ENCODE peak calls at places on chromosome 12, in four cellular contexts. One of them, this sample, is unnamed.

GRCh38 chr12:2138871-2139308 is 86.1 kb downstream of the CACNA1C start:
- DNase-seq in K562: no peak
- DNase-seq in H1: no peak
- DNase-seq in HepG2: no peak
- DNase-seq in this sample: no peak

GRCh38 chr12:117155278-117156060 is 34.8 kb downstream of the FBXO21 start:
- DNase-seq in K562: peak
- DNase-seq in H1: peak
- DNase-seq in HepG2: peak
- DNase-seq in this sample: no peak

GRCh38 chr12:21451529-21451928 is 14.1 kb downstream of the PYROXD1 start:
- DNase-seq in K562: no peak
- DNase-seq in H1: no peak
- DNase-seq in HepG2: no peak
- DNase-seq in this sample: no peak

GRCh38 chr12:110253176-110253575 is 27.9 kb upstream of the ATP2A2 start:
- DNase-seq in K562: no peak
- DNase-seq in H1: no peak
- DNase-seq in HepG2: no peak
- DNase-seq in this sample: no peak

GRCh38 chr12:42742691-42743090 is 153.1 kb upstream of the PRICKLE1 start:
- DNase-seq in K562: no peak
- DNase-seq in H1: no peak
- DNase-seq in HepG2: no peak
- DNase-seq in this sample: no peak

GRCh38 chr12:68612245-68612644 is 1.5 kb downstream of the RAP1B start:
- DNase-seq in K562: peak
- DNase-seq in H1: no peak
- DNase-seq in HepG2: no peak
- DNase-seq in this sample: no peak

GRCh38 chr12:12008232-12008850 is 62.4 kb upstream of the BCL2L14 start:
- DNase-seq in K562: no peak
- DNase-seq in H1: no peak
- DNase-seq in HepG2: no peak
- DNase-seq in this sample: no peak

GRCh38 chr12:92905258-92905810 is 23.8 kb downstream of the EEA1 start:
- DNase-seq in K562: no peak
- DNase-seq in H1: no peak
- DNase-seq in HepG2: no peak
- DNase-seq in this sample: no peak

GRCh38 chr12:104769207-104769606 is 188.9 kb downstream of the SLC41A2 start:
- DNase-seq in K562: no peak
- DNase-seq in H1: no peak
- DNase-seq in HepG2: no peak
- DNase-seq in this sample: no peak

GRCh38 chr12:103865151-103865730 is 24.2 kb upstream of the NT5DC3 start:
- DNase-seq in K562: no peak
- DNase-seq in H1: no peak
- DNase-seq in HepG2: no peak
- DNase-seq in this sample: no peak

GRCh38 chr12:31289443-31289842 is 36.5 kb downstream of the SINHCAF start:
- DNase-seq in K562: no peak
- DNase-seq in H1: no peak
- DNase-seq in HepG2: no peak
- DNase-seq in this sample: no peak

GRCh38 chr12:128637616-128638606 is 185.8 kb downstream of the SLC15A4 start:
- DNase-seq in K562: no peak
- DNase-seq in H1: no peak
- DNase-seq in HepG2: no peak
- DNase-seq in this sample: peak

GRCh38 chr12:25829192-25829591 is 129.3 kb upstream of the RASSF8 start:
- DNase-seq in K562: no peak
- DNase-seq in H1: no peak
- DNase-seq in HepG2: no peak
- DNase-seq in this sample: no peak

GRCh38 chr12:66767454-66768002 is 88.7 kb upstream of the GRIP1 start:
- DNase-seq in K562: no peak
- DNase-seq in H1: no peak
- DNase-seq in HepG2: no peak
- DNase-seq in this sample: no peak

GRCh38 chr12:92735131-92735721 is 32.4 kb downstream of the PLEKHG7 start:
- DNase-seq in K562: no peak
- DNase-seq in H1: no peak
- DNase-seq in HepG2: no peak
- DNase-seq in this sample: no peak

GRCh38 chr12:15364221-15365170 is 42.2 kb downstream of the PTPRO start:
- DNase-seq in K562: no peak
- DNase-seq in H1: no peak
- DNase-seq in HepG2: no peak
- DNase-seq in this sample: no peak

GRCh38 chr12:56299308-56299852 is 750 bp downstream of the CS start:
- DNase-seq in K562: peak
- DNase-seq in H1: no peak
- DNase-seq in HepG2: no peak
- DNase-seq in this sample: no peak

GRCh38 chr12:14284189-14284722 is 81.2 kb upstream of the ATF7IP start:
- DNase-seq in K562: peak
- DNase-seq in H1: no peak
- DNase-seq in HepG2: no peak
- DNase-seq in this sample: peak

GRCh38 chr12:119902084-119902509 is 25.0 kb upstream of the CIT start:
- DNase-seq in K562: peak
- DNase-seq in H1: peak
- DNase-seq in HepG2: peak
- DNase-seq in this sample: peak

GRCh38 chr12:104291867-104292524 is 11.5 kb upstream of the EID3 start:
- DNase-seq in K562: no peak
- DNase-seq in H1: no peak
- DNase-seq in HepG2: no peak
- DNase-seq in this sample: no peak

GRCh38 chr12:120252071-120252906 is 13.2 kb downstream of the PXN start:
- DNase-seq in K562: no peak
- DNase-seq in H1: no peak
- DNase-seq in HepG2: no peak
- DNase-seq in this sample: no peak

GRCh38 chr12:41923351-41923750 is 221.3 kb downstream of the GXYLT1 start:
- DNase-seq in K562: no peak
- DNase-seq in H1: no peak
- DNase-seq in HepG2: no peak
- DNase-seq in this sample: no peak

GRCh38 chr12:113262710-113263109 is 41.4 kb downstream of the TPCN1 start:
- DNase-seq in K562: no peak
- DNase-seq in H1: no peak
- DNase-seq in HepG2: no peak
- DNase-seq in this sample: no peak

GRCh38 chr12:54395545-54395944 is 11.0 kb upstream of the ZNF385A start:
- DNase-seq in K562: no peak
- DNase-seq in H1: no peak
- DNase-seq in HepG2: no peak
- DNase-seq in this sample: no peak

GRCh38 chr12:80593766-80594165 is 113.7 kb upstream of the MYF6 start:
- DNase-seq in K562: no peak
- DNase-seq in H1: no peak
- DNase-seq in HepG2: no peak
- DNase-seq in this sample: no peak

GRCh38 chr12:129540249-129540648 is 363.6 kb downstream of the TMEM132D start:
- DNase-seq in K562: no peak
- DNase-seq in H1: no peak
- DNase-seq in HepG2: no peak
- DNase-seq in this sample: no peak

GRCh38 chr12:52857500-52857899 is 8.7 kb upstream of the KRT78 start:
- DNase-seq in K562: no peak
- DNase-seq in H1: no peak
- DNase-seq in HepG2: no peak
- DNase-seq in this sample: no peak

GRCh38 chr12:88052686-88053085 is 23.5 kb upstream of the C12orf50 start:
- DNase-seq in K562: peak
- DNase-seq in H1: no peak
- DNase-seq in HepG2: peak
- DNase-seq in this sample: no peak

GRCh38 chr12:123762715-123763052 is 583 bp downstream of the DNAH10 start:
- DNase-seq in K562: no peak
- DNase-seq in H1: no peak
- DNase-seq in HepG2: no peak
- DNase-seq in this sample: no peak

GRCh38 chr12:48072266-48072665 is 33.6 kb downstream of the SENP1 start:
- DNase-seq in K562: no peak
- DNase-seq in H1: no peak
- DNase-seq in HepG2: no peak
- DNase-seq in this sample: no peak

GRCh38 chr12:116152268-116152667 is 125.2 kb downstream of the MED13L start:
- DNase-seq in K562: no peak
- DNase-seq in H1: no peak
- DNase-seq in HepG2: no peak
- DNase-seq in this sample: no peak

GRCh38 chr12:48263617-48264016 is 60.5 kb upstream of the OR10AD1 start:
- DNase-seq in K562: no peak
- DNase-seq in H1: no peak
- DNase-seq in HepG2: no peak
- DNase-seq in this sample: no peak

GRCh38 chr12:83465632-83466031 is 778.9 kb downstream of the TMTC2 start:
- DNase-seq in K562: no peak
- DNase-seq in H1: no peak
- DNase-seq in HepG2: no peak
- DNase-seq in this sample: no peak

GRCh38 chr12:104317538-104318210 is 14.1 kb downstream of the EID3 start:
- DNase-seq in K562: no peak
- DNase-seq in H1: no peak
- DNase-seq in HepG2: no peak
- DNase-seq in this sample: no peak

DNA sequence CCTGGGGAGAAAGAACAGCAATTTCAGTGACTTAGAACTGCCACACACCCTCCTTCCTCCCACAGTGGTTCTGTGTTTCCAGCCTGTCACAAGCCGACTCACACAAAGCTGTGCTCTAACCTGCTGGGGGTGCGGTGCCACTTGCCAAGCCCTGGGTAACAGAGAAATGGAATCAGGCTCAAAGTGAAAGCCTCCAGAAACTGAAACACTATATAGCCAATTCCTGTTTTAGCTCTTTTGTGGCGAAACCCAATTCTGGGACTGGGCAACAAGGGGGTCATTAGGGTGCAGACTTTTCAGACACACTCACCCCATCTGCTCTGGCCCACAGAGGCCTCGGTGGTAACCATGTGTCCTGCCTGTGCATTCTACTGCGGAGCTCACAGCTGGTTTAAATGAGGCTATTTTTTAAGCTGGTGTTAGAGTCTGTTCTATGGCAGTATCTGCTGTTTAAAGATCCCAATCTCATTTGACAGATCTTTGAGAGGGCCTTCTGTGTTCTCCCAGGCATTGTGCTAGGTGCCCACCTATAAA is 15.2 kb upstream of the ACTR6 start:
- DNase-seq in K562: no peak
- DNase-seq in H1: no peak
- DNase-seq in HepG2: no peak
- DNase-seq in this sample: peak
- TF ChIP-seq MAX in K562: no peak
- TF ChIP-seq MAX in H1: no peak
- TF ChIP-seq MAX in HepG2: no peak
- TF ChIP-seq MAX in this sample: no peak

GRCh38 chr12:6921539-6921938 is 6.2 kb upstream of the ATN1 start:
- DNase-seq in K562: no peak
- DNase-seq in H1: no peak
- DNase-seq in HepG2: no peak
- DNase-seq in this sample: no peak
- TF ChIP-seq CBX5 in K562: no peak
- TF ChIP-seq CBX5 in H1: no peak
- TF ChIP-seq CBX5 in HepG2: no peak
- TF ChIP-seq CBX5 in this sample: no peak

DNA sequence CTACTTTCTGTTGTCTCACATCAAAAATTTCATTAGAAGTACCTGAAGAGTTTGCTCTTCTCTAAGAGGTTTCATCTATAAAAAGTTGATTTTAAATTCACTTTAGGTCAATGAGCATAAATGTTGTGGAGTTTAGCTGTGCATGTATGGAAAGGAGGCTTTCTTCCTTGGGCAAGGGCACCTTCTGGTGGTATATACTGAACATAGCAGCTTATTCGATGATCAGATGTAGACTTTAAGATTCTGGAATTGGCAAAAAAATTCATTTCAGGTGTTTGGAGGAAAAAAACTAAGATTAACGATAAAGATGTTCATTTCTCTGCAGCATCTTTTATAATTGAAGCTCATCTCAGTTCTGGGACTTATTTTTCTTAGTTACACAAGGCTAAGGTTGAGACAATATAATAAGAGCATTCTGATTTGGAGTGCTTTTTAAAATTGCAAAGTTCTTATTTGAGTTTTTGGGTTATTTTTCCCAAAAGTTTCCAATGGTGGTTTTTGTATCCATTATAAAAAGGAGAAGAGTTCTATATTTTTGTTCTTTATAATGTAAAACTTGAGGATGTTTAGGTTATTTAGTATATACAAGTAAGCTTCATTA is 46.8 kb downstream of the TMEM117 start:
- DNase-seq in K562: peak
- DNase-seq in H1: no peak
- DNase-seq in HepG2: peak
- DNase-seq in this sample: peak
- TF ChIP-seq MAX in K562: no peak
- TF ChIP-seq MAX in H1: no peak
- TF ChIP-seq MAX in HepG2: no peak
- TF ChIP-seq MAX in this sample: no peak

GRCh38 chr12:50734409-50735263 is 29.3 kb upstream of the ATF1 start:
- DNase-seq in K562: peak
- DNase-seq in H1: no peak
- DNase-seq in HepG2: peak
- DNase-seq in this sample: no peak
- TF ChIP-seq CBX5 in K562: no peak
- TF ChIP-seq CBX5 in H1: no peak
- TF ChIP-seq CBX5 in HepG2: no peak
- TF ChIP-seq CBX5 in this sample: no peak

GRCh38 chr12:4273651-4274395 is at the start of gene CCND2:
- DNase-seq in K562: peak
- DNase-seq in H1: peak
- DNase-seq in HepG2: no peak
- DNase-seq in this sample: peak

GRCh38 chr12:4272014-4272975 is 1.3 kb upstream of the CCND2 start:
- DNase-seq in K562: peak
- DNase-seq in H1: no peak
- DNase-seq in HepG2: no peak
- DNase-seq in this sample: peak

GRCh38 chr12:4271433-4272013 is 2.0 kb upstream of the CCND2 start:
- DNase-seq in K562: no peak
- DNase-seq in H1: no peak
- DNase-seq in HepG2: no peak
- DNase-seq in this sample: peak

GRCh38 chr12:4274396-4274959 is 916 bp downstream of the CCND2 start:
- DNase-seq in K562: no peak
- DNase-seq in H1: no peak
- DNase-seq in HepG2: no peak
- DNase-seq in this sample: no peak

GRCh38 chr12:4272976-4273650 is 449 bp upstream of the CCND2 start:
- DNase-seq in K562: no peak
- DNase-seq in H1: no peak
- DNase-seq in HepG2: no peak
- DNase-seq in this sample: no peak
- TF ChIP-seq MAX in K562: no peak
- TF ChIP-seq MAX in H1: no peak
- TF ChIP-seq MAX in HepG2: no peak
- TF ChIP-seq MAX in this sample: no peak

This sample was measured in GM12878.